ENCODE peak calls at places on chromosome 22, in five cellular contexts. One of them, this sample, is unnamed.

GRCh38 chr22:44260216-44261035 is 52.3 kb downstream of the SHISAL1 start:
- DNase-seq in HCT116: no peak
- DNase-seq in heart left ventricle: no peak
- DNase-seq in esophagus squamous epithelium: no peak
- DNase-seq in DND-41: no peak
- DNase-seq in this sample: no peak

GRCh38 chr22:19597399-19597735 is 73.2 kb upstream of the CLDN5 start:
- DNase-seq in DND-41: peak; percentile 17
- DNase-seq in esophagus squamous epithelium: no peak
- DNase-seq in HCT116: no peak
- DNase-seq in heart left ventricle: no peak
- DNase-seq in this sample: no peak

GRCh38 chr22:24947881-24948280 is 1.4 kb upstream of the LHFPL7 start:
- DNase-seq in HCT116: no peak
- DNase-seq in heart left ventricle: no peak
- DNase-seq in esophagus squamous epithelium: no peak
- DNase-seq in DND-41: no peak
- DNase-seq in this sample: no peak

GRCh38 chr22:20085651-20086050 is 5.6 kb downstream of the DGCR8 start:
- DNase-seq in HCT116: no peak
- DNase-seq in DND-41: no peak
- DNase-seq in esophagus squamous epithelium: no peak
- DNase-seq in heart left ventricle: no peak
- DNase-seq in this sample: no peak

GRCh38 chr22:33883961-33884808 is 36.1 kb downstream of the LARGE1 start:
- DNase-seq in esophagus squamous epithelium: no peak
- DNase-seq in HCT116: no peak
- DNase-seq in heart left ventricle: no peak
- DNase-seq in DND-41: no peak
- DNase-seq in this sample: no peak

GRCh38 chr22:28332410-28332809 is 347.2 kb downstream of the TTC28 start:
- DNase-seq in heart left ventricle: no peak
- DNase-seq in HCT116: no peak
- DNase-seq in DND-41: no peak
- DNase-seq in esophagus squamous epithelium: no peak
- DNase-seq in this sample: no peak

GRCh38 chr22:28442264-28442950 is 237.2 kb downstream of the TTC28 start:
- DNase-seq in HCT116: peak; percentile 6
- DNase-seq in esophagus squamous epithelium: no peak
- DNase-seq in heart left ventricle: peak; percentile 91
- DNase-seq in DND-41: peak; percentile 82
- DNase-seq in this sample: peak; percentile 29

GRCh38 chr22:50206599-50206998 is 5.8 kb downstream of the SELENOO start:
- DNase-seq in DND-41: peak; percentile 33
- DNase-seq in esophagus squamous epithelium: no peak
- DNase-seq in heart left ventricle: no peak
- DNase-seq in HCT116: no peak
- DNase-seq in this sample: no peak

GRCh38 chr22:31291403-31291715 is 929 bp downstream of the PIK3IP1 start:
- DNase-seq in esophagus squamous epithelium: no peak
- DNase-seq in HCT116: no peak
- DNase-seq in DND-41: no peak
- DNase-seq in heart left ventricle: no peak
- DNase-seq in this sample: no peak

GRCh38 chr22:29550005-29550404 is 3.6 kb downstream of the THOC5 start:
- DNase-seq in esophagus squamous epithelium: no peak
- DNase-seq in heart left ventricle: no peak
- DNase-seq in DND-41: no peak
- DNase-seq in HCT116: no peak
- DNase-seq in this sample: no peak

GRCh38 chr22:40332319-40332781 is 13.9 kb upstream of the ADSL start:
- DNase-seq in esophagus squamous epithelium: no peak
- DNase-seq in HCT116: no peak
- DNase-seq in heart left ventricle: no peak
- DNase-seq in DND-41: no peak
- DNase-seq in this sample: no peak

GRCh38 chr22:50202130-50202671 is 1.4 kb downstream of the SELENOO start:
- DNase-seq in HCT116: no peak
- DNase-seq in heart left ventricle: no peak
- DNase-seq in esophagus squamous epithelium: no peak
- DNase-seq in DND-41: no peak
- DNase-seq in this sample: no peak

GRCh38 chr22:41672780-41673509 is 15.7 kb downstream of the SNU13 start:
- DNase-seq in esophagus squamous epithelium: no peak
- DNase-seq in HCT116: no peak
- DNase-seq in DND-41: no peak
- DNase-seq in heart left ventricle: no peak
- DNase-seq in this sample: no peak
- TF ChIP-seq CTCF in esophagus squamous epithelium: peak; percentile 21
- TF ChIP-seq CTCF in HCT116: peak; percentile 51
- TF ChIP-seq CTCF in DND-41: no peak
- TF ChIP-seq CTCF in heart left ventricle: no peak
- TF ChIP-seq CTCF in this sample: no peak

GRCh38 chr22:49052560-49052959 is 775.1 kb downstream of the BRD1 start:
- DNase-seq in esophagus squamous epithelium: no peak
- DNase-seq in DND-41: no peak
- DNase-seq in heart left ventricle: no peak
- DNase-seq in HCT116: no peak
- DNase-seq in this sample: no peak

GRCh38 chr22:49049691-49050090 is 778.0 kb downstream of the BRD1 start:
- DNase-seq in heart left ventricle: no peak
- DNase-seq in HCT116: no peak
- DNase-seq in DND-41: no peak
- DNase-seq in esophagus squamous epithelium: no peak
- DNase-seq in this sample: no peak

GRCh38 chr22:49053574-49053973 is 774.1 kb downstream of the BRD1 start:
- DNase-seq in DND-41: no peak
- DNase-seq in heart left ventricle: no peak
- DNase-seq in HCT116: no peak
- DNase-seq in esophagus squamous epithelium: no peak
- DNase-seq in this sample: no peak

GRCh38 chr22:49051491-49052022 is 776.1 kb downstream of the BRD1 start:
- DNase-seq in heart left ventricle: no peak
- DNase-seq in HCT116: no peak
- DNase-seq in esophagus squamous epithelium: no peak
- DNase-seq in DND-41: no peak
- DNase-seq in this sample: no peak

DNA sequence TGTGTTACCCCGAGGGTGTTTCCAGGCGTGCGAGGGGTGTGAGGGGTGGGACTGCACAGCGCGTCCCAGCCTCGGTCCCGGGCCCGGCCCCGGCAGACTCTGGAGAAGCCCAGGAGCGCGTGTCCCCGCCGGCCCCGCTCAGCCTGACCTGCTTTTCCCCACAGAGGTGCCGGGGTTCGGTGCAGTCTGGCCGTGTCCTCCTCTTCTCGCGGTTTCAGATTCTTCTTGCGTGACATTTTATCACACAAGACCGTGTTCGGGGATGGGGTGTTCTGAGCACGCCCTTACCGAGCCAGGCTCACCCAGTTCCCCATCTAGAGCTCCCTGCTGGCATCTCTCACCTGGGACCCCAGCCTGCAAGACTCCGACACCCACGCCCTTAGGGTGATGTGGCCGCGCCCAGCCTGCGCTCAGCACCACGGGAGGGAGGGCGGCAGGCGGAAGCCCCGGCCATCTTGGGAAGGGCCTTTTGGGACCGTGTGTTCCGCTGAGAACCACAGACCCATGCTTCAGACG is 775.6 kb downstream of the BRD1 start:
- DNase-seq in DND-41: no peak
- DNase-seq in HCT116: no peak
- DNase-seq in esophagus squamous epithelium: no peak
- DNase-seq in heart left ventricle: no peak
- DNase-seq in this sample: no peak
- H3K4me3 ChIP-seq in DND-41: no peak overlapping the region
- H3K4me3 ChIP-seq in HCT116: no peak overlapping the region
- H3K4me3 ChIP-seq in esophagus squamous epithelium: peak overlapping the region; percentile 37
- H3K4me3 ChIP-seq in heart left ventricle: peak overlapping the region; percentile 48
- H3K4me3 ChIP-seq in this sample: no peak overlapping the region

DNA sequence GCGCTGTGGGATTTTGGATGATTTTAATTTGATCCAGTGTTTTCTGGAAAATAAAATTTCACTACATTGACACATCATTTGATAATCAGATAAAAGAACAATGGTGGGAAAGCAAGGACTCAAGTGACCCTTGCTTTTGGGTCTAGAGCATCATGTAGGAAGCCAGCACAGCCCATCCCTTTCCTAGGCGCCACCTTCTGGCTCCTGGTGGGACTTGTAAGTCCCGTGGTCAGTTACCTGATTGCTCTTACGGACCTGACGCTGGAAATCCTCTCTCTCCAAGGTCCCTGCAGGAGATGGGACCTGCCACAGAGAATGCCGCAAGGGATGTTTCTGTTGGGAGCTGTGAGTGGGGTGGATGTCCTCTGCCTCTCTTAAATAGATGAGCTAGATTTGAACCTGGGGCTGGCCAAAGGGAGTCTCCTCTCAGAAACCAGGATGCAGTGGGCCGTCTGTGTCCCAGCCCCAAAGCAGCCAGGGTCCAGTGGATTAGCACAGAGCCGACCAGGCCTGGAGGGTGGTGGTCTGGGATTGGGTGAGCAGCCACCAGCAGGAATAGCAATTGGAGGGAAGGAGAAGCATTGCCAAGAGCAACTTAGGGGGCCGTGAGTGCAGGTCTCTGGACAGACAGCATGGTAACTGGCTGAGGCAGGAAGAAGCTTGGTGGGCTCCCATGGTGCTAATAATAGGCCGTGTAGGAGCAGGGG is 21.7 kb downstream of the TIMP3 start:
- DNase-seq in heart left ventricle: no peak
- DNase-seq in HCT116: peak; percentile 43
- DNase-seq in DND-41: peak; percentile 23
- DNase-seq in esophagus squamous epithelium: no peak
- DNase-seq in this sample: peak; percentile 8
- TF ChIP-seq CTCF in heart left ventricle: peak; percentile 29
- TF ChIP-seq CTCF in HCT116: peak; percentile 67
- TF ChIP-seq CTCF in DND-41: peak; percentile 61
- TF ChIP-seq CTCF in esophagus squamous epithelium: peak; percentile 12
- TF ChIP-seq CTCF in this sample: peak; percentile 47

GRCh38 chr22:35227248-35227647 is 30.0 kb upstream of the HMGXB4 start:
- DNase-seq in DND-41: no peak
- DNase-seq in esophagus squamous epithelium: no peak
- DNase-seq in HCT116: no peak
- DNase-seq in heart left ventricle: no peak
- DNase-seq in this sample: peak; percentile 49
- H3K4me3 ChIP-seq in DND-41: no peak overlapping the region
- H3K4me3 ChIP-seq in esophagus squamous epithelium: no peak overlapping the region
- H3K4me3 ChIP-seq in HCT116: no peak overlapping the region
- H3K4me3 ChIP-seq in heart left ventricle: no peak overlapping the region
- H3K4me3 ChIP-seq in this sample: no peak overlapping the region

GRCh38 chr22:22558972-22559603 is at the start of gene PRAME:
- DNase-seq in esophagus squamous epithelium: no peak
- DNase-seq in heart left ventricle: peak; percentile 80
- DNase-seq in DND-41: peak; percentile 91
- DNase-seq in HCT116: peak; percentile 80
- DNase-seq in this sample: peak; percentile 97
- TF ChIP-seq CTCF in esophagus squamous epithelium: no peak
- TF ChIP-seq CTCF in heart left ventricle: peak; percentile 63
- TF ChIP-seq CTCF in DND-41: peak; percentile 95
- TF ChIP-seq CTCF in HCT116: peak; percentile 98
- TF ChIP-seq CTCF in this sample: peak; percentile 97

DNA sequence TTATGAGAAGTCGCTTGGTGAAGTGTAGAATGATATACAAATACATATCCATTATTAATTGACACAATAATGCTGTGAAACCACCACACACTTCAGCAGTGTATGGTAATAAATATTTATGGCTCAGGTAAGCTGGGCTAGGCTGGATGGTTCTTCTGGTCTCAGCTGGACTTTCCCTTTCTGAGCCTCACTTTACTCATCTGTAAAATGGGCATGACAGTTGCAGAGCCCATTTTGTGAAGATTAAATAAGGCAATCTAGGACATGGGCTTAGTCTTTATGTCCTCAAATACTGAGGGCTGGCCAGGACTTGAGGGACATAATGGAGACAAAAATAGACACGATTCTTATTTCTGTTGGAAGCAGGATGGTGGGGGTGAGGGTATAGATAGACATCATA is 196.1 kb downstream of the MIAT start:
- DNase-seq in HCT116: no peak
- DNase-seq in esophagus squamous epithelium: no peak
- DNase-seq in heart left ventricle: no peak
- DNase-seq in DND-41: no peak
- DNase-seq in this sample: no peak
- H3K4me3 ChIP-seq in HCT116: no peak overlapping the region
- H3K4me3 ChIP-seq in esophagus squamous epithelium: no peak overlapping the region
- H3K4me3 ChIP-seq in heart left ventricle: no peak overlapping the region
- H3K4me3 ChIP-seq in DND-41: no peak overlapping the region
- H3K4me3 ChIP-seq in this sample: no peak overlapping the region

GRCh38 chr22:38221407-38221806 is 19.6 kb downstream of the MAFF start:
- DNase-seq in DND-41: no peak
- DNase-seq in esophagus squamous epithelium: no peak
- DNase-seq in heart left ventricle: no peak
- DNase-seq in HCT116: no peak
- DNase-seq in this sample: no peak

GRCh38 chr22:38221908-38222796 is 20.4 kb downstream of the MAFF start:
- DNase-seq in esophagus squamous epithelium: no peak
- DNase-seq in heart left ventricle: no peak
- DNase-seq in DND-41: no peak
- DNase-seq in HCT116: no peak
- DNase-seq in this sample: no peak

GRCh38 chr22:38220653-38221386 is 19.0 kb downstream of the MAFF start:
- DNase-seq in esophagus squamous epithelium: no peak
- DNase-seq in heart left ventricle: no peak
- DNase-seq in HCT116: no peak
- DNase-seq in DND-41: no peak
- DNase-seq in this sample: no peak

GRCh38 chr22:38222797-38223119 is 21.0 kb downstream of the MAFF start:
- DNase-seq in esophagus squamous epithelium: no peak
- DNase-seq in HCT116: no peak
- DNase-seq in heart left ventricle: no peak
- DNase-seq in DND-41: no peak
- DNase-seq in this sample: no peak

DNA sequence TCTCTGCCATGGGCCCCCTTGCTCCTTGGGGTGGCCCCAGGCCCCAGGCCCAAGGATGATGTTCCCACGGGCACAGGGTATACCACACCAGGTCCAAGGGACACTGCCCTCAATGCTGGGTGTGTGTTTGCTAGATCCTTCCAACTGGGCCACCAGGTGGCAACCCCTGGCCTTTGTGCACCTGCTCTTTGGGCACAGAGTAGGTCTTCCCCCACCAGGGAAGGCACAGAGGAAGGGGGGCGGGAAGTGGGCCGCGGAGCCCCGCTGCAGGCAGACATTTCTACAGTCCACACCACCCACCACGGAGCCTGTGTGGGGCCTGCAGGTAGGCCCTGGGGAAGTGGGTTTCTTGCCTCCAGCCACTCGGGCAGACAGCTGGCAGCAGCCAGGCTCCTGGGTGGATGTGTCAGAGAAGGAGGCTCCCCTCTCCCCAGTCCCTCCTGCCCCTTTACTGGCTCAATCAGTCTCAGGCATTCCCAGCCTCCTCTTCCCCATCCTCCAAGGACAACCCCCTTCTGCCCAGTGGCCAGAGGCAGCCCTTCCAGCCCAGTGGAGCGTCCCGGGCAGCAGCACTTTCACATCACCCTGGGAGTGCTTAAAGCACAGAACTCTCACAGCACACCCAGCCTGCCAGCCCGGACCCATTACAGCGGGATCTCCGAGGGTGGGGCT is 21.6 kb downstream of the MAFF start:
- DNase-seq in HCT116: no peak
- DNase-seq in DND-41: peak; percentile 21
- DNase-seq in heart left ventricle: no peak
- DNase-seq in esophagus squamous epithelium: no peak
- DNase-seq in this sample: no peak
- TF ChIP-seq CTCF in HCT116: peak; percentile 20
- TF ChIP-seq CTCF in DND-41: no peak
- TF ChIP-seq CTCF in heart left ventricle: no peak
- TF ChIP-seq CTCF in esophagus squamous epithelium: no peak
- TF ChIP-seq CTCF in this sample: no peak